ENCODE peak calls at places on chromosomes 7 and 10, in nine cellular contexts. J is neuronal stem cell, K is Peyer's patch, X is colonic mucosa, R is fibroblast of lung, L is mammary epithelial cell, E is pancreas, P is lung, S is ovary. V is an unnamed sample.

GRCh38 chr7:44398506-44398905 is 73.1 kb upstream of the CAMK2B start:
- DNase-seq in J (no peak), K (no peak), X (no peak), R (no peak), L (no peak), E (peak; percentile 80), P (no peak), S (no peak), V (no peak)

GRCh38 chr7:4683043-4683883 is 1.2 kb downstream of the FOXK1 start:
- DNase-seq in J (no peak), K (no peak), X (peak; percentile 68), R (no peak), L (peak; percentile 52), E (peak; percentile 34), P (no peak), S (peak; percentile 66), V (no peak)

GRCh38 chr7:77258014-77258413 is 58.4 kb upstream of the FGL2 start:
- DNase-seq in J (no peak), K (no peak), X (no peak), R (peak; percentile 29), L (peak; percentile 16), E (no peak), P (no peak), S (no peak), V (no peak)

GRCh38 chr7:135512135-135512887 is 2.4 kb upstream of the CNOT4 start:
- DNase-seq in J (peak; percentile 11), K (no peak), X (peak; percentile 27), R (peak; percentile 49), L (peak; percentile 53), E (no peak), P (no peak), S (no peak), V (no peak)

GRCh38 chr7:2523941-2524807 is 4.6 kb downstream of the LFNG start:
- DNase-seq in J (peak; percentile 91), K (no peak), X (peak; percentile 97), R (peak; percentile 81), L (peak; percentile 76), E (peak; percentile 98), P (peak; percentile 87), S (no peak), V (peak; percentile 88)

GRCh38 chr7:101066141-101066857 is 19.0 kb upstream of the TRIM56 start:
- DNase-seq in J (no peak), K (no peak), X (no peak), R (no peak), L (peak; percentile 75), E (no peak), P (no peak), S (no peak), V (no peak)

GRCh38 chr7:38628630-38629385 is 2.4 kb downstream of the AMPH start:
- DNase-seq in J (no peak), K (no peak), X (no peak), R (peak; percentile 83), L (no peak), E (no peak), P (no peak), S (no peak), V (no peak)

GRCh38 chr7:65809982-65810288 is 62.9 kb upstream of the VKORC1L1 start:
- DNase-seq in J (no peak), K (no peak), X (no peak), R (no peak), L (no peak), E (no peak), P (no peak), S (no peak), V (no peak)

GRCh38 chr10:27446091-27446918 is 57.8 kb upstream of the RAB18 start:
- DNase-seq in J (no peak), K (no peak), X (no peak), R (peak; percentile 20), L (peak; percentile 31), E (no peak), P (no peak), S (no peak), V (peak; percentile 14)

GRCh38 chr7:122307228-122307619 is 2.7 kb upstream of the FEZF1 start:
- DNase-seq in J (no peak), K (no peak), X (no peak), R (no peak), L (no peak), E (no peak), P (no peak), S (no peak), V (no peak)

GRCh38 chr7:131546126-131546525 is 10.3 kb downstream of the PODXL start:
- DNase-seq in J (no peak), K (no peak), X (peak; percentile 38), R (no peak), L (no peak), E (peak; percentile 55), P (peak; percentile 49), S (no peak), V (no peak)
- H3K36me3 ChIP-seq in J (peaks cover 5% of the 10 kb centered on the region), K (no peaks in the 10 kb centered on the region), X (no peaks in the 10 kb centered on the region), R (no peaks in the 10 kb centered on the region), L (no peaks in the 10 kb centered on the region), E (no peaks in the 10 kb centered on the region), P (peaks cover under 1% of the 10 kb centered on the region), S (no peaks in the 10 kb centered on the region), V (no peaks in the 10 kb centered on the region)

GRCh38 chr7:149283321-149283720 is 21.3 kb downstream of the ZNF783 start:
- DNase-seq in J (no peak), K (no peak), X (no peak), R (no peak), L (no peak), E (no peak), P (no peak), S (no peak), V (no peak)
- H3K27ac ChIP-seq in J (no peak overlapping the region), K (no peak overlapping the region), X (no peak overlapping the region), R (no peak overlapping the region), L (no peak overlapping the region), E (no peak overlapping the region), P (no peak overlapping the region), S (no peak overlapping the region), V (no peak overlapping the region)

DNA sequence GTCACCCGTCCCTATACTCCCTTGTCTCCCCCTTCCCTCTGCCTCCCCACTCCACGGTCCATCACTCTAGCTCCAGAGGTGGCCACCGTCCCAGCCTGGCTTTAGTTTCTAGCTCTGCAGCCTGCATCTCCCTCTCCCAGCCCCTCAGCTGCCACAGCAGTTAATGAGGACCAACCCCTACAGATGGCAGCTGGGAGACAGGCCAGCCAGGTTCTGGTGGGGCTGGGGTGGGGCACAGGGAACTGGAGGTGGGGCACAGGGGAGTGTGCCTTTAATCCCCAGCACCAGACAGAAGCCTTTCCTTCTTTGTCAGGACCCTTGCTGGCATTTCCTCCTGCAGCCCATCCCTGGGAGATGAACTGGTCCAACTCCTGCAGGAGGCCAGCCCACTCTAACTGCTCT is 21.1 kb downstream of the UNC5B start:
- DNase-seq in J (no peak), K (no peak), X (no peak), R (no peak), L (no peak), E (no peak), P (no peak), S (no peak), V (no peak)
- H3K4me1 ChIP-seq in J (peaks cover 7% of the 10 kb centered on the region), K (no peaks in the 10 kb centered on the region), X (peaks cover 4% of the 10 kb centered on the region), R (peaks cover 11% of the 10 kb centered on the region), L (no peaks in the 10 kb centered on the region), E (peaks cover 11% of the 10 kb centered on the region), P (peaks cover 47% of the 10 kb centered on the region), S (peaks cover 5% of the 10 kb centered on the region), V (peaks cover 21% of the 10 kb centered on the region)

DNA sequence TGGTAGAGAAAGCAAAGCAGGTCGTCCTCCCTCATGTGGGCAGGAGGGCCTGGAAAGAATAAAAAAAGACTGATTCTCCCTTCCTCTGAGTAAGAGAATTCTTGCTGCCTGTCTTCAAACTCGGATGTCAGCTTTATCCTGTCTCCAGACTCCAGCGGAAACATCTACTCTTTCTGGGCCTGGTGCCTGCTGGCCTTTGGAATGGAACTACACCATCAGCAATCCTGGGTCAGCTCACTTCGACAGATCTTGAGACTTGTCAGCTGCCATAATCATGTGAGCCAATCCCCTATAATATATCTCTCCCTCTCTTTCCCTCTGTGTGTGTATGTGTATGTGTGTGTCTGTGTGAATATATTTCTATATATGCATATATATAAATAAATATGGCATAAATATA is 411.0 kb upstream of the DPP6 start:
- DNase-seq in J (no peak), K (no peak), X (no peak), R (no peak), L (no peak), E (no peak), P (peak; percentile 34), S (no peak), V (no peak)
- H3K36me3 ChIP-seq in J (no peaks in the 10 kb centered on the region), K (no peaks in the 10 kb centered on the region), X (no peaks in the 10 kb centered on the region), R (no peaks in the 10 kb centered on the region), L (no peaks in the 10 kb centered on the region), E (no peaks in the 10 kb centered on the region), P (no peaks in the 10 kb centered on the region), S (no peaks in the 10 kb centered on the region), V (no peaks in the 10 kb centered on the region)

V was measured in SJSA1.